ENCODE peak calls at places on chromosome 15, in five cellular contexts. A is endothelial cell, G is COR-L47, T is left cardiac atrium, W is fibroblast of pulmonary artery. B is an unnamed sample.

GRCh38 chr15:98896802-98897732 is 110.5 kb downstream of the PGPEP1L start:
- DNase-seq in A (no peak), W (peak), T (no peak), G (no peak), B (no peak)

GRCh38 chr15:40274350-40275274 is 8.3 kb downstream of the ANKRD63 start:
- DNase-seq in A (peak), T (peak), W (peak), G (peak), B (peak)

GRCh38 chr15:97410907-97411575 is 549.5 kb upstream of the ARRDC4 start:
- DNase-seq in G (peak), W (no peak), T (peak), A (no peak), B (no peak)

GRCh38 chr15:58115692-58116091 is 22.5 kb upstream of the AQP9 start:
- DNase-seq in G (no peak), W (peak), T (no peak), A (no peak), B (no peak)

GRCh38 chr15:89772933-89773583 is 3.1 kb upstream of the MESP2 start:
- DNase-seq in G (no peak), W (peak), T (no peak), A (no peak), B (no peak)

GRCh38 chr15:86797135-86797534 is 717.5 kb downstream of the AGBL1 start:
- DNase-seq in G (no peak), W (no peak), T (no peak), A (no peak), B (no peak)

GRCh38 chr15:57198654-57199241 is 177.6 kb upstream of the CGNL1 start:
- DNase-seq in A (no peak), G (peak), T (no peak), W (no peak), B (no peak)

GRCh38 chr15:88638626-88639372 is at the start of gene ISG20:
- DNase-seq in G (peak), A (peak), T (peak), W (peak), B (peak)

GRCh38 chr15:83030021-83030420 is 18.6 kb upstream of the C15orf40 start:
- DNase-seq in T (no peak), W (peak), G (no peak), A (no peak), B (no peak)

GRCh38 chr15:66719471-66719870 is 17.4 kb downstream of the SMAD6 start:
- DNase-seq in G (no peak), W (no peak), T (no peak), A (no peak), B (no peak)

GRCh38 chr15:52318729-52319500 is 23.3 kb upstream of the MYO5C start:
- DNase-seq in A (no peak), W (no peak), G (no peak), T (peak), B (no peak)

GRCh38 chr15:69434236-69434635 is 18.4 kb upstream of the RPLP1 start:
- DNase-seq in G (no peak), W (no peak), T (no peak), A (no peak), B (no peak)

GRCh38 chr15:77986891-77987764 is 90.4 kb downstream of the TBC1D2B start:
- DNase-seq in G (no peak), T (peak), W (no peak), A (peak), B (no peak)

GRCh38 chr15:43522247-43522646 is 4.8 kb downstream of the MAP1A start:
- DNase-seq in T (no peak), A (no peak), G (no peak), W (no peak), B (no peak)

B was measured in sciatic nerve.